ENCODE peak calls at places on chromosomes 1 and 21, in eight cellular contexts. C is adrenal gland; N is naive thymus-derived CD4-positive, alpha-beta T cell; K is HCT116; G is neural progenitor cell; F is sigmoid colon; T is pancreas; X is iPS DF 6.9. Z is an unnamed sample.

GRCh38 chr1:234842726-234843641 is 233.0 kb upstream of the IRF2BP2 start:
- DNase-seq in C (no peak), N (peak; percentile 31), K (no peak), G (no peak), F (no peak), T (no peak), X (no peak), Z (no peak)

GRCh38 chr1:1024421-1025415 is 4.8 kb downstream of the AGRN start:
- DNase-seq in C (no peak), N (peak; percentile 8), K (peak; percentile 51), G (peak; percentile 79), F (no peak), T (peak; percentile 74), X (no peak), Z (no peak)

GRCh38 chr1:149846042-149846441 is 53.3 kb upstream of the BOLA1 start:
- DNase-seq in C (peak; percentile 1), N (peak; percentile 6), K (no peak), G (peak; percentile 0), F (no peak), T (no peak), X (no peak), Z (no peak)

GRCh38 chr1:169681094-169681493 is 30.3 kb downstream of the SELL start:
- DNase-seq in C (no peak), N (no peak), K (no peak), G (no peak), F (no peak), T (no peak), X (no peak), Z (no peak)

GRCh38 chr1:207302618-207303408 is 18.7 kb upstream of the CD55 start:
- DNase-seq in C (no peak), N (no peak), K (no peak), G (no peak), F (no peak), T (no peak), X (no peak), Z (no peak)

GRCh38 chr1:158045639-158046038 is 52.2 kb downstream of the KIRREL1 start:
- DNase-seq in C (peak; percentile 75), N (no peak), K (no peak), G (peak; percentile 60), F (no peak), T (no peak), X (no peak), Z (peak; percentile 52)

GRCh38 chr1:6052543-6053205 is 7.0 kb downstream of the KCNAB2 start:
- DNase-seq in C (peak; percentile 68), N (peak; percentile 43), K (no peak), G (peak; percentile 92), F (no peak), T (peak; percentile 63), X (peak; percentile 55), Z (peak; percentile 37)

GRCh38 chr1:2233997-2234761 is 6.1 kb downstream of the SKI start:
- DNase-seq in C (peak; percentile 95), N (peak; percentile 82), K (no peak), G (no peak), F (peak; percentile 98), T (peak; percentile 58), X (no peak), Z (peak; percentile 89)

GRCh38 chr1:213055087-213055591 is 4.1 kb downstream of the RPS6KC1 start:
- DNase-seq in C (no peak), N (no peak), K (no peak), G (no peak), F (no peak), T (no peak), X (no peak), Z (no peak)

GRCh38 chr1:208668991-208669390 is 424.8 kb upstream of the PLXNA2 start:
- DNase-seq in C (no peak), N (no peak), K (no peak), G (peak; percentile 44), F (no peak), T (no peak), X (no peak), Z (no peak)

GRCh38 chr21:25956993-25957714 is 213.4 kb downstream of the APP start:
- DNase-seq in C (peak; percentile 73), N (no peak), K (no peak), G (no peak), F (no peak), T (no peak), X (no peak), Z (no peak)

GRCh38 chr1:109491372-109491771 is 2.5 kb upstream of the CYB561D1 start:
- DNase-seq in C (peak; percentile 54), N (no peak), K (no peak), G (no peak), F (no peak), T (no peak), X (no peak), Z (no peak)

GRCh38 chr1:170194451-170194850 is 48.7 kb downstream of the NTMT2 start:
- DNase-seq in C (no peak), N (no peak), K (no peak), G (no peak), F (no peak), T (no peak), X (no peak), Z (no peak)

GRCh38 chr1:109468903-109469302 is 2.6 kb downstream of the SYPL2 start:
- DNase-seq in C (no peak), N (no peak), K (no peak), G (no peak), F (no peak), T (no peak), X (no peak), Z (no peak)

GRCh38 chr1:29236993-29237905 is 927 bp downstream of the PTPRU start:
- DNase-seq in C (no peak), N (no peak), K (no peak), G (peak; percentile 77), F (peak; percentile 80), T (peak; percentile 58), X (no peak), Z (peak; percentile 60)

GRCh38 chr21:16891821-16892220 is 621.0 kb upstream of the CXADR start:
- DNase-seq in C (no peak), N (no peak), K (no peak), G (no peak), F (no peak), T (no peak), X (no peak), Z (no peak)

GRCh38 chr1:224502459-224503160 is 68.0 kb upstream of the WDR26 start:
- DNase-seq in C (no peak), N (no peak), K (no peak), G (peak; percentile 74), F (peak; percentile 72), T (peak; percentile 44), X (no peak), Z (no peak)

GRCh38 chr1:230359992-230360391 is 66.1 kb downstream of the PGBD5 start:
- DNase-seq in C (no peak), N (no peak), K (no peak), G (no peak), F (no peak), T (no peak), X (no peak), Z (no peak)

GRCh38 chr1:247054992-247055415 is 23.6 kb downstream of the ZNF670 start:
- DNase-seq in C (no peak), N (no peak), K (no peak), G (no peak), F (no peak), T (no peak), X (no peak), Z (peak; percentile 39)
- H3K9me3 ChIP-seq in C (peaks cover 3% of the 10 kb centered on the region), N (no peaks in the 10 kb centered on the region), K (peaks cover 35% of the 10 kb centered on the region), G (peaks cover 59% of the 10 kb centered on the region), F (no peaks in the 10 kb centered on the region), T (no peaks in the 10 kb centered on the region), X (peaks cover 8% of the 10 kb centered on the region), Z (no peaks in the 10 kb centered on the region)

GRCh38 chr1:94746635-94747525 is 73.3 kb upstream of the SLC44A3 start:
- DNase-seq in C (no peak), N (no peak), K (no peak), G (peak; percentile 53), F (no peak), T (no peak), X (no peak), Z (no peak)
- H3K27ac ChIP-seq in C (no peak overlapping the region), N (no peak overlapping the region), K (no peak overlapping the region), G (no peak overlapping the region), F (no peak overlapping the region), T (no peak overlapping the region), X (no peak overlapping the region), Z (no peak overlapping the region)

GRCh38 chr1:152367436-152367835 is 7.6 kb upstream of the FLG2 start:
- DNase-seq in C (no peak), N (no peak), K (no peak), G (no peak), F (no peak), T (no peak), X (no peak), Z (no peak)
- H3K9me3 ChIP-seq in C (peaks cover 13% of the 10 kb centered on the region), N (no peaks in the 10 kb centered on the region), K (no peaks in the 10 kb centered on the region), G (peaks cover 39% of the 10 kb centered on the region), F (no peaks in the 10 kb centered on the region), T (peaks cover 4% of the 10 kb centered on the region), X (peaks cover 1% of the 10 kb centered on the region), Z (no peaks in the 10 kb centered on the region)

DNA sequence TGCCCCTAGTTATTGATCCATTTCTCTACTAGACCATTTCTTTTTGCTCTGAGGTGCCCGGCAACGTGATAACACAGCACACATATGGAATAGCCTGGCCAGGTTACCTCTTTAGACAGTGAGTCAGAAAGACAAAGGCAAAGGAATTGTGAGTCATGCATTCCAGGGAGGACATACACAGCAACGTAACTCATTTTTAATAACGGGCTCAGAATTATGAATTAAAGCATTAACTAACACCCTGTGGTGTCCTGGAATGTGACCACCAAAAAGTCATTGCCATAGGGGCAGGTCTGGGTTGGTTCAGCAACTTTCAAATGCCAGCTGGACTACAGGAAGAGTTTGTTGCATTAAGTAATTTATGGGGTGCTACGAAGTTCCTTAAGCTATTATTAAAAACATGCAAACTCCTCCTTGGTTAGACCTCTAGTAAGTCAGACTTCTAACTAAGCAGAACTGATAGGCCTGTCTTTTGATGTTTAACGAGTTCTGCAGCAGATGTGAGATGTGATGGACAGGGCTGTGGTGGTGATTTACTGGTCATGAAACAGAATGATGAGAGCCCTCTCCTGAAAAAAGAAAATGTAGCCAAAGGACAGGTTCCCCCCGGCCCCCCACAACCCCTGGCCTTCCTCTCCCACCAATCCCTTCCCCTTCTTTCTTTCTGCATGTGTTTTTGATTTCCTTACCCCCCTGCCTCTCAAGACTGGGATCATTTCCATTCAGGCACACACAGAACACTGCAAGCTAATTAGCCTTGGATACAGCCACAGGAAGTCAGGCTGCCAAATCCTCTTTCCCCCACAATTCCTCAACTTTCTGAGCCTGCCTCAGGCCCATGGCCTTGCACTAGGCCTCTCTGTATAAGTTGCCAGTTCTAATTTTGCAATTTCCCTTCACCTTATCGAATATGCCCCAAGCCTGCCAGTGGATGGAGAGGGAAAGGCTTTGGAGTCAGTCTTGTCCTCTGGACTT is 88.9 kb upstream of the HAO2 start:
- DNase-seq in C (peak; percentile 48), N (no peak), K (peak; percentile 71), G (no peak), F (no peak), T (no peak), X (no peak), Z (no peak)
- H3K27ac ChIP-seq in C (peak overlapping the region; percentile 56), N (no peak overlapping the region), K (no peak overlapping the region), G (no peak overlapping the region), F (no peak overlapping the region), T (no peak overlapping the region), X (no peak overlapping the region), Z (no peak overlapping the region)

GRCh38 chr1:152125834-152126443 is 10.7 kb upstream of the TCHH start:
- DNase-seq in C (no peak), N (no peak), K (no peak), G (no peak), F (no peak), T (no peak), X (no peak), Z (no peak)

GRCh38 chr1:152130186-152130585 is 14.9 kb upstream of the TCHH start:
- DNase-seq in C (no peak), N (no peak), K (no peak), G (no peak), F (no peak), T (no peak), X (no peak), Z (no peak)
- H3K9me3 ChIP-seq in C (no peaks in the 10 kb centered on the region), N (no peaks in the 10 kb centered on the region), K (no peaks in the 10 kb centered on the region), G (peaks cover 8% of the 10 kb centered on the region), F (no peaks in the 10 kb centered on the region), T (no peaks in the 10 kb centered on the region), X (no peaks in the 10 kb centered on the region), Z (no peaks in the 10 kb centered on the region)